ENCODE peak calls at places on chromosomes 12 and 14, in nine cellular contexts. One of them, this sample, is unnamed.

GRCh38 chr14:61188936-61189808 is 92.0 kb downstream of the TMEM30B start:
- DNase-seq in effector memory CD8-positive, alpha-beta T cell: no peak
- DNase-seq in T-cell: no peak
- DNase-seq in Right ventricle myocardium superior: peak; percentile 68
- DNase-seq in heart left ventricle: peak; percentile 56
- DNase-seq in neural progenitor cell: peak; percentile 82
- DNase-seq in Caco-2: no peak
- DNase-seq in stimulated activated CD4-positive, alpha-beta T cell treated with anti-CD3 and anti-CD28 coated beads, Interleukin-4, amount 100 ng/mL, for 4 hours: peak; percentile 17
- DNase-seq in activated T-cell treated with anti-CD3 and anti-CD28 coated beads, Interleukin-2, amount 50 U/mL, for 72 hours: peak; percentile 65
- DNase-seq in this sample: no peak

GRCh38 chr12:57218030-57218853 is 1.6 kb downstream of the NXPH4 start:
- DNase-seq in T-cell: no peak
- DNase-seq in effector memory CD8-positive, alpha-beta T cell: no peak
- DNase-seq in neural progenitor cell: no peak
- DNase-seq in Caco-2: no peak
- DNase-seq in activated T-cell treated with anti-CD3 and anti-CD28 coated beads, Interleukin-2, amount 50 U/mL, for 72 hours: no peak
- DNase-seq in heart left ventricle: no peak
- DNase-seq in Right ventricle myocardium superior: no peak
- DNase-seq in stimulated activated CD4-positive, alpha-beta T cell treated with anti-CD3 and anti-CD28 coated beads, Interleukin-4, amount 100 ng/mL, for 4 hours: no peak
- DNase-seq in this sample: no peak

GRCh38 chr14:90599748-90600507 is 203.1 kb downstream of the CALM1 start:
- DNase-seq in T-cell: no peak
- DNase-seq in stimulated activated CD4-positive, alpha-beta T cell treated with anti-CD3 and anti-CD28 coated beads, Interleukin-4, amount 100 ng/mL, for 4 hours: no peak
- DNase-seq in Right ventricle myocardium superior: no peak
- DNase-seq in activated T-cell treated with anti-CD3 and anti-CD28 coated beads, Interleukin-2, amount 50 U/mL, for 72 hours: no peak
- DNase-seq in Caco-2: no peak
- DNase-seq in neural progenitor cell: no peak
- DNase-seq in effector memory CD8-positive, alpha-beta T cell: no peak
- DNase-seq in heart left ventricle: no peak
- DNase-seq in this sample: no peak

GRCh38 chr12:114901316-114901715 is 217.3 kb upstream of the TBX3 start:
- DNase-seq in Caco-2: no peak
- DNase-seq in stimulated activated CD4-positive, alpha-beta T cell treated with anti-CD3 and anti-CD28 coated beads, Interleukin-4, amount 100 ng/mL, for 4 hours: no peak
- DNase-seq in T-cell: no peak
- DNase-seq in effector memory CD8-positive, alpha-beta T cell: no peak
- DNase-seq in neural progenitor cell: no peak
- DNase-seq in Right ventricle myocardium superior: no peak
- DNase-seq in activated T-cell treated with anti-CD3 and anti-CD28 coated beads, Interleukin-2, amount 50 U/mL, for 72 hours: no peak
- DNase-seq in heart left ventricle: no peak
- DNase-seq in this sample: no peak

GRCh38 chr12:85656561-85656960 is 179.6 kb downstream of the RASSF9 start:
- DNase-seq in activated T-cell treated with anti-CD3 and anti-CD28 coated beads, Interleukin-2, amount 50 U/mL, for 72 hours: no peak
- DNase-seq in effector memory CD8-positive, alpha-beta T cell: no peak
- DNase-seq in heart left ventricle: no peak
- DNase-seq in Caco-2: no peak
- DNase-seq in stimulated activated CD4-positive, alpha-beta T cell treated with anti-CD3 and anti-CD28 coated beads, Interleukin-4, amount 100 ng/mL, for 4 hours: no peak
- DNase-seq in Right ventricle myocardium superior: no peak
- DNase-seq in neural progenitor cell: no peak
- DNase-seq in T-cell: no peak
- DNase-seq in this sample: no peak

GRCh38 chr14:69360438-69361108 is 37.5 kb downstream of the ERH start:
- DNase-seq in effector memory CD8-positive, alpha-beta T cell: no peak
- DNase-seq in neural progenitor cell: no peak
- DNase-seq in heart left ventricle: no peak
- DNase-seq in stimulated activated CD4-positive, alpha-beta T cell treated with anti-CD3 and anti-CD28 coated beads, Interleukin-4, amount 100 ng/mL, for 4 hours: no peak
- DNase-seq in activated T-cell treated with anti-CD3 and anti-CD28 coated beads, Interleukin-2, amount 50 U/mL, for 72 hours: peak; percentile 18
- DNase-seq in Right ventricle myocardium superior: no peak
- DNase-seq in T-cell: no peak
- DNase-seq in Caco-2: no peak
- DNase-seq in this sample: no peak

GRCh38 chr12:94208433-94208921 is 60.1 kb downstream of the PLXNC1 start:
- DNase-seq in activated T-cell treated with anti-CD3 and anti-CD28 coated beads, Interleukin-2, amount 50 U/mL, for 72 hours: peak; percentile 57
- DNase-seq in neural progenitor cell: no peak
- DNase-seq in heart left ventricle: no peak
- DNase-seq in Right ventricle myocardium superior: no peak
- DNase-seq in T-cell: no peak
- DNase-seq in effector memory CD8-positive, alpha-beta T cell: peak; percentile 7
- DNase-seq in Caco-2: no peak
- DNase-seq in stimulated activated CD4-positive, alpha-beta T cell treated with anti-CD3 and anti-CD28 coated beads, Interleukin-4, amount 100 ng/mL, for 4 hours: peak; percentile 25
- DNase-seq in this sample: no peak

GRCh38 chr14:23057757-23058653 is 685 bp upstream of the CDH24 start:
- DNase-seq in activated T-cell treated with anti-CD3 and anti-CD28 coated beads, Interleukin-2, amount 50 U/mL, for 72 hours: peak; percentile 90
- DNase-seq in heart left ventricle: peak; percentile 86
- DNase-seq in Caco-2: peak; percentile 91
- DNase-seq in stimulated activated CD4-positive, alpha-beta T cell treated with anti-CD3 and anti-CD28 coated beads, Interleukin-4, amount 100 ng/mL, for 4 hours: peak; percentile 84
- DNase-seq in effector memory CD8-positive, alpha-beta T cell: peak; percentile 83
- DNase-seq in T-cell: peak; percentile 86
- DNase-seq in neural progenitor cell: peak; percentile 95
- DNase-seq in Right ventricle myocardium superior: peak; percentile 90
- DNase-seq in this sample: peak; percentile 78

GRCh38 chr12:53102883-53103807 is at the start of gene SOAT2:
- DNase-seq in activated T-cell treated with anti-CD3 and anti-CD28 coated beads, Interleukin-2, amount 50 U/mL, for 72 hours: peak; percentile 55
- DNase-seq in heart left ventricle: no peak
- DNase-seq in Caco-2: peak; percentile 74
- DNase-seq in T-cell: peak; percentile 43
- DNase-seq in neural progenitor cell: no peak
- DNase-seq in Right ventricle myocardium superior: no peak
- DNase-seq in effector memory CD8-positive, alpha-beta T cell: peak; percentile 41
- DNase-seq in stimulated activated CD4-positive, alpha-beta T cell treated with anti-CD3 and anti-CD28 coated beads, Interleukin-4, amount 100 ng/mL, for 4 hours: peak; percentile 23
- DNase-seq in this sample: peak; percentile 18

GRCh38 chr12:12491634-12492033 is 71.0 kb downstream of the DUSP16 start:
- DNase-seq in neural progenitor cell: no peak
- DNase-seq in stimulated activated CD4-positive, alpha-beta T cell treated with anti-CD3 and anti-CD28 coated beads, Interleukin-4, amount 100 ng/mL, for 4 hours: no peak
- DNase-seq in heart left ventricle: no peak
- DNase-seq in Caco-2: no peak
- DNase-seq in Right ventricle myocardium superior: no peak
- DNase-seq in activated T-cell treated with anti-CD3 and anti-CD28 coated beads, Interleukin-2, amount 50 U/mL, for 72 hours: no peak
- DNase-seq in T-cell: no peak
- DNase-seq in effector memory CD8-positive, alpha-beta T cell: no peak
- DNase-seq in this sample: no peak

GRCh38 chr12:67173258-67173657 is 95.9 kb upstream of the CAND1 start:
- DNase-seq in Caco-2: no peak
- DNase-seq in activated T-cell treated with anti-CD3 and anti-CD28 coated beads, Interleukin-2, amount 50 U/mL, for 72 hours: no peak
- DNase-seq in heart left ventricle: no peak
- DNase-seq in T-cell: no peak
- DNase-seq in effector memory CD8-positive, alpha-beta T cell: no peak
- DNase-seq in neural progenitor cell: no peak
- DNase-seq in Right ventricle myocardium superior: no peak
- DNase-seq in stimulated activated CD4-positive, alpha-beta T cell treated with anti-CD3 and anti-CD28 coated beads, Interleukin-4, amount 100 ng/mL, for 4 hours: no peak
- DNase-seq in this sample: no peak

GRCh38 chr12:110316861-110317260 is 35.8 kb downstream of the ATP2A2 start:
- DNase-seq in neural progenitor cell: no peak
- DNase-seq in heart left ventricle: no peak
- DNase-seq in Right ventricle myocardium superior: no peak
- DNase-seq in effector memory CD8-positive, alpha-beta T cell: no peak
- DNase-seq in stimulated activated CD4-positive, alpha-beta T cell treated with anti-CD3 and anti-CD28 coated beads, Interleukin-4, amount 100 ng/mL, for 4 hours: no peak
- DNase-seq in T-cell: no peak
- DNase-seq in activated T-cell treated with anti-CD3 and anti-CD28 coated beads, Interleukin-2, amount 50 U/mL, for 72 hours: no peak
- DNase-seq in Caco-2: no peak
- DNase-seq in this sample: no peak

GRCh38 chr12:92585106-92585775 is 117.5 kb upstream of the PLEKHG7 start:
- DNase-seq in heart left ventricle: no peak
- DNase-seq in T-cell: no peak
- DNase-seq in neural progenitor cell: no peak
- DNase-seq in Caco-2: no peak
- DNase-seq in effector memory CD8-positive, alpha-beta T cell: no peak
- DNase-seq in activated T-cell treated with anti-CD3 and anti-CD28 coated beads, Interleukin-2, amount 50 U/mL, for 72 hours: no peak
- DNase-seq in Right ventricle myocardium superior: no peak
- DNase-seq in stimulated activated CD4-positive, alpha-beta T cell treated with anti-CD3 and anti-CD28 coated beads, Interleukin-4, amount 100 ng/mL, for 4 hours: no peak
- DNase-seq in this sample: no peak

GRCh38 chr12:94187351-94187750 is 39.0 kb downstream of the PLXNC1 start:
- DNase-seq in neural progenitor cell: no peak
- DNase-seq in Right ventricle myocardium superior: no peak
- DNase-seq in effector memory CD8-positive, alpha-beta T cell: no peak
- DNase-seq in T-cell: no peak
- DNase-seq in activated T-cell treated with anti-CD3 and anti-CD28 coated beads, Interleukin-2, amount 50 U/mL, for 72 hours: no peak
- DNase-seq in heart left ventricle: no peak
- DNase-seq in stimulated activated CD4-positive, alpha-beta T cell treated with anti-CD3 and anti-CD28 coated beads, Interleukin-4, amount 100 ng/mL, for 4 hours: no peak
- DNase-seq in Caco-2: no peak
- DNase-seq in this sample: no peak

GRCh38 chr12:7650091-7650490 is 15.6 kb downstream of the APOBEC1 start:
- DNase-seq in activated T-cell treated with anti-CD3 and anti-CD28 coated beads, Interleukin-2, amount 50 U/mL, for 72 hours: no peak
- DNase-seq in Right ventricle myocardium superior: no peak
- DNase-seq in heart left ventricle: no peak
- DNase-seq in stimulated activated CD4-positive, alpha-beta T cell treated with anti-CD3 and anti-CD28 coated beads, Interleukin-4, amount 100 ng/mL, for 4 hours: no peak
- DNase-seq in neural progenitor cell: no peak
- DNase-seq in effector memory CD8-positive, alpha-beta T cell: no peak
- DNase-seq in Caco-2: no peak
- DNase-seq in T-cell: no peak
- DNase-seq in this sample: no peak

GRCh38 chr12:19710811-19711793 is 271.8 kb downstream of the AEBP2 start:
- DNase-seq in Right ventricle myocardium superior: no peak
- DNase-seq in Caco-2: no peak
- DNase-seq in activated T-cell treated with anti-CD3 and anti-CD28 coated beads, Interleukin-2, amount 50 U/mL, for 72 hours: no peak
- DNase-seq in effector memory CD8-positive, alpha-beta T cell: no peak
- DNase-seq in heart left ventricle: no peak
- DNase-seq in stimulated activated CD4-positive, alpha-beta T cell treated with anti-CD3 and anti-CD28 coated beads, Interleukin-4, amount 100 ng/mL, for 4 hours: no peak
- DNase-seq in neural progenitor cell: no peak
- DNase-seq in T-cell: no peak
- DNase-seq in this sample: no peak

GRCh38 chr12:4273651-4274395 is at the start of gene CCND2:
- DNase-seq in Right ventricle myocardium superior: peak; percentile 94
- DNase-seq in stimulated activated CD4-positive, alpha-beta T cell treated with anti-CD3 and anti-CD28 coated beads, Interleukin-4, amount 100 ng/mL, for 4 hours: peak; percentile 77
- DNase-seq in heart left ventricle: peak; percentile 95
- DNase-seq in Caco-2: peak; percentile 83
- DNase-seq in T-cell: peak; percentile 57
- DNase-seq in activated T-cell treated with anti-CD3 and anti-CD28 coated beads, Interleukin-2, amount 50 U/mL, for 72 hours: peak; percentile 83
- DNase-seq in neural progenitor cell: peak; percentile 92
- DNase-seq in effector memory CD8-positive, alpha-beta T cell: peak; percentile 55
- DNase-seq in this sample: peak; percentile 56

GRCh38 chr12:64252708-64253107 is 30.6 kb upstream of the KICS2 start:
- DNase-seq in Caco-2: no peak
- DNase-seq in neural progenitor cell: no peak
- DNase-seq in heart left ventricle: no peak
- DNase-seq in activated T-cell treated with anti-CD3 and anti-CD28 coated beads, Interleukin-2, amount 50 U/mL, for 72 hours: no peak
- DNase-seq in Right ventricle myocardium superior: no peak
- DNase-seq in effector memory CD8-positive, alpha-beta T cell: no peak
- DNase-seq in T-cell: no peak
- DNase-seq in stimulated activated CD4-positive, alpha-beta T cell treated with anti-CD3 and anti-CD28 coated beads, Interleukin-4, amount 100 ng/mL, for 4 hours: no peak
- DNase-seq in this sample: no peak